ENCODE peak calls at places on chromosomes 16 and 17, in five cellular contexts. Q is HEK293T, E is H1, O is GM12878, F is HepG2. A is an unnamed sample.

GRCh38 chr16:11794991-11795886 is 1.8 kb downstream of the ZC3H7A start:
- DNase-seq in E (no peak), F (no peak), O (no peak), Q (no peak), A (no peak)

GRCh38 chr17:74199306-74200092 is 4.0 kb upstream of the RPL38 start:
- DNase-seq in F (peak), Q (peak), O (no peak), E (peak), A (no peak)

GRCh38 chr16:69497876-69498596 is 67.7 kb upstream of the NFAT5 start:
- DNase-seq in O (no peak), F (no peak), E (no peak), Q (no peak), A (no peak)

GRCh38 chr16:15764112-15764511 is 92.7 kb downstream of the MYH11 start:
- DNase-seq in F (no peak), E (no peak), O (no peak), Q (no peak), A (no peak)

GRCh38 chr17:74524751-74525725 is 6.2 kb downstream of the CD300LB start:
- DNase-seq in E (no peak), Q (peak), O (no peak), F (no peak), A (no peak)

GRCh38 chr17:67500261-67500660 is 123.2 kb downstream of the PITPNC1 start:
- DNase-seq in F (no peak), O (no peak), E (no peak), Q (no peak), A (no peak)

GRCh38 chr16:81866820-81867440 is 87.8 kb downstream of the PLCG2 start:
- DNase-seq in F (no peak), O (no peak), Q (no peak), E (no peak), A (no peak)

GRCh38 chr16:29926675-29927522 is 873 bp upstream of the KCTD13 start:
- DNase-seq in O (no peak), F (peak), Q (peak), E (peak), A (no peak)

GRCh38 chr16:71666264-71666663 is 40.3 kb downstream of the MARVELD3 start:
- DNase-seq in F (no peak), Q (no peak), E (no peak), O (no peak), A (no peak)

GRCh38 chr16:56741399-56741798 is 11.5 kb downstream of the NUP93 start:
- DNase-seq in O (no peak), Q (no peak), E (no peak), F (no peak), A (no peak)

GRCh38 chr16:56744996-56745640 is 15.2 kb downstream of the NUP93 start:
- DNase-seq in O (no peak), Q (no peak), F (peak), E (no peak), A (no peak)

GRCh38 chr16:56747486-56748045 is 17.6 kb downstream of the NUP93 start:
- DNase-seq in E (no peak), O (no peak), F (no peak), Q (no peak), A (no peak)

GRCh38 chr16:56742030-56742984 is 12.4 kb downstream of the NUP93 start:
- DNase-seq in F (no peak), E (no peak), O (no peak), Q (no peak), A (no peak)

GRCh38 chr16:56743840-56744239 is 13.9 kb downstream of the NUP93 start:
- DNase-seq in Q (no peak), F (no peak), E (no peak), O (no peak), A (no peak)
- TF ChIP-seq SUZ12 in Q (no peak), F (no peak), E (no peak), O (no peak), A (no peak)

DNA sequence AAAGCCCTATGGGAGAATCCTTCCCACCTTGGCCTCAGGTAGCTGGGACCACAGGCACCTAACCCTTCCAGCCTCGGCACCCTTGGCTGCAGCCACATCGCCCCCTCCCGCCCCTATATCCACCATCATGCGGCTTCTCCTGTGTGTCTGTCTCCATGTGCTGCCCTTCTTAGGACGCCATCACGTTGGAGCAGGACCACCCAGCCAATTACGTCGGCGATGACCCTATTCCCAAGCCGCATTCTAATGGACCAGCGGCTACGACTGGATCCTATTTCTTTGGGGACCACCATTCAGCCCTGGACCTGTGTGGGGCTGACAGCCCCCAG is 3.3 kb upstream of the CCDC57 start:
- DNase-seq in O (no peak), F (no peak), Q (no peak), E (no peak), A (no peak)
- TF ChIP-seq SUZ12 in O (no peak), F (no peak), Q (no peak), E (no peak), A (no peak)

GRCh38 chr16:10667239-10667638 is 27.5 kb downstream of the TEKT5 start:
- DNase-seq in O (no peak), F (no peak), E (no peak), Q (no peak), A (no peak)
- TF ChIP-seq SUZ12 in O (no peak), F (no peak), E (no peak), Q (no peak), A (no peak)

DNA sequence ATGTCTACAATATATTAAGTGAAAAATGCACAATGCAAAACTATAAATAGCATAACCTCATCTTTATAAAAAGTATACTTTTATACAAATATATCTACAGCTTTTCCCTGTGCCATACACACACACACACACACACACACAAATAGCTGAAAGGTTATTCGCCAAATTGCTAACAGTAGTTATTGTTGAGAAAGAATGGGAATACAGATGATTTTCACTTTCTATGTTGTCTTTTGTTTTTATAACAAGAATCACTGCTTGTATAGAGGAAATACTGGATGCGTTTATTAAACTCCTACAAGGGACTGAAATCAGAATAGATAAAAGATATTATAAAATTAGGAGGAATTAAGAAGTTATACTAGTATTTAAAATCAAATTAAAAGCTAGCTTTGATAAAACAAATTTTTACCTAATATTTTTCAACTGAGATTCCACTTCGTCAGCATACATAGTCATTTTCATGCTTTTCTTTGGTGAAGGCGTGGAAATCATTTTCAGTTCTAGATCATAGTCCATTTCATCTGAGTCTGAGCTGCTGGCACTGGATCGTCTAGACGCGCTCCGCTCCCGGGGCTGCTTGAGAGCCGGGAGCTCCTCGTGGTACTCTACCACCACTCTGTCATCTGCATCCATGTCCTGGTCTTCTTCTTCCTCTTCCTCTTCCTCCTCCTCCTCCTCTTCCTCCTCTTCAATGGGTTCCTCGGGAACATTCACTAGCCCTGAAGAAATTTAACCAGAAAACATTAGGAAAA is 17.0 kb upstream of the ITGAE start:
- DNase-seq in E (no peak), O (no peak), F (no peak), Q (no peak), A (no peak)
- TF ChIP-seq SUZ12 in E (no peak), O (no peak), F (no peak), Q (no peak), A (no peak)

GRCh38 chr16:31092330-31092729 is 2.3 kb downstream of the VKORC1 start:
- DNase-seq in Q (no peak), E (no peak), F (no peak), O (no peak), A (no peak)
- TF ChIP-seq SUZ12 in Q (no peak), E (no peak), F (no peak), O (no peak), A (no peak)

GRCh38 chr16:78284957-78285434 is 185.5 kb downstream of the WWOX start:
- DNase-seq in Q (no peak), E (no peak), O (no peak), F (peak), A (no peak)
- TF ChIP-seq SUZ12 in Q (no peak), E (no peak), O (no peak), F (no peak), A (no peak)

GRCh38 chr17:18996458-18996857 is 8.1 kb downstream of the FAM83G start:
- DNase-seq in F (no peak), Q (no peak), E (no peak), O (no peak), A (no peak)
- TF ChIP-seq SUZ12 in F (no peak), Q (no peak), E (no peak), O (no peak), A (no peak)

DNA sequence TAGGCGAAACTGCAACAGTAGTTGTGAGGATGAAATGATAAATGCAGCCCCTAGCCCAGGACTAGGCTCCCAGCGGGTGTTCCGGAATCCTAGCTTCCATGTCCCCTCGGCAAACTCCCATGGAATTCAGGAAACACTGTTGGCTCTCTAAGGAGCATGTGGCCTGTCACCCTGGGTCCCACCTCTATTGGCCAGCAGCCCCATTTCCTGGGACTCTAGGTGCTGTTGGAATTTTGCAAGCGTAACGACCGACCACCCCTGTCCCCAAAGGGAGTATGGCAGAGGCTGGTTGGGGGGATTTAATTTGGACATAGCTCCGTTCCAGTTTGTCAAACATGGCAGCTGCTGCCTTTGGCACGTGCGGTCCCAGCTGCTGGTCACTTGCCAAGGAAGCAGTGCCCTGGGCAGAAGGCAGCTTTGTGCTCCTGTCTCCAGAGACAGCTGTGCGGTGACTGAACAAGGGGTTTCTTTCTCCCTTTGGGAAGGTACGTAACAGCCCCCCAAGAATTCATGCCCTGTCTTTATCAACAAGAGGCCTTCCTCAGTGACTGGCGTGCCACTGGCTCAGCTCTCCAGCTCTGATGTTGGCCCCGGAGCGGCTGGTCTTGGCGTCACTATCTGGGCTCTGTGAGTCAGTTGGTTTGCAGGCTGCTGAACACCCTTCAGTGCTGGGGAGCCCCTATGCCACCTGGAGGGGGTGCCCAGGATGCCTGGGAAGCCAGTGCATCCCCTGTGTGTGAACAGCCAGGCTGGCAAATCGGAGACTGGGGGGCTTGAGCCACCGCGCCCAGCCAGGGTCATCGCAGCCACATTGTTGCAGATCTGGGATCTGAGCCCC is 235.2 kb upstream of the TNRC6C start:
- DNase-seq in F (no peak), Q (no peak), O (no peak), E (peak), A (no peak)
- TF ChIP-seq SUZ12 in F (no peak), Q (no peak), O (no peak), E (no peak), A (no peak)